ENCODE peak calls at places on chromosome 17, in eight cellular contexts. One of them, this sample, is unnamed.

GRCh38 chr17:76598004-76598439 is 12.4 kb upstream of the ST6GALNAC2 start:
- DNase-seq in transverse colon: no peak
- DNase-seq in heart left ventricle: no peak
- DNase-seq in cardiac fibroblast: no peak
- DNase-seq in testis: no peak
- DNase-seq in adrenal gland: no peak
- DNase-seq in mucosa of descending colon: no peak
- DNase-seq in AG10803: no peak
- DNase-seq in this sample: no peak

GRCh38 chr17:44001461-44001920 is 2.9 kb upstream of the NAGS start:
- DNase-seq in transverse colon: no peak
- DNase-seq in testis: no peak
- DNase-seq in AG10803: no peak
- DNase-seq in heart left ventricle: no peak
- DNase-seq in cardiac fibroblast: no peak
- DNase-seq in mucosa of descending colon: peak
- DNase-seq in adrenal gland: no peak
- DNase-seq in this sample: no peak

GRCh38 chr17:73644145-73645049 is at the start of gene SDK2:
- DNase-seq in transverse colon: no peak
- DNase-seq in cardiac fibroblast: no peak
- DNase-seq in AG10803: no peak
- DNase-seq in mucosa of descending colon: no peak
- DNase-seq in heart left ventricle: peak
- DNase-seq in adrenal gland: no peak
- DNase-seq in testis: peak
- DNase-seq in this sample: no peak

GRCh38 chr17:49910094-49910857 is 58.7 kb upstream of the DLX4 start:
- DNase-seq in testis: no peak
- DNase-seq in cardiac fibroblast: peak
- DNase-seq in transverse colon: no peak
- DNase-seq in mucosa of descending colon: no peak
- DNase-seq in adrenal gland: peak
- DNase-seq in AG10803: no peak
- DNase-seq in heart left ventricle: no peak
- DNase-seq in this sample: no peak

GRCh38 chr17:46928472-46929261 is 5.7 kb downstream of the GOSR2 start:
- DNase-seq in cardiac fibroblast: no peak
- DNase-seq in transverse colon: no peak
- DNase-seq in testis: no peak
- DNase-seq in adrenal gland: no peak
- DNase-seq in heart left ventricle: no peak
- DNase-seq in AG10803: no peak
- DNase-seq in mucosa of descending colon: no peak
- DNase-seq in this sample: no peak

GRCh38 chr17:52159159-52159809 is 770 bp upstream of the CA10 start:
- DNase-seq in heart left ventricle: no peak
- DNase-seq in cardiac fibroblast: no peak
- DNase-seq in mucosa of descending colon: no peak
- DNase-seq in testis: no peak
- DNase-seq in adrenal gland: no peak
- DNase-seq in transverse colon: no peak
- DNase-seq in AG10803: no peak
- DNase-seq in this sample: no peak

GRCh38 chr17:11637796-11638195 is 39.5 kb downstream of the DNAH9 start:
- DNase-seq in AG10803: no peak
- DNase-seq in mucosa of descending colon: no peak
- DNase-seq in heart left ventricle: no peak
- DNase-seq in cardiac fibroblast: no peak
- DNase-seq in adrenal gland: no peak
- DNase-seq in transverse colon: no peak
- DNase-seq in testis: no peak
- DNase-seq in this sample: no peak

GRCh38 chr17:44941712-44942331 is 5.8 kb downstream of the KIF18B start:
- DNase-seq in adrenal gland: no peak
- DNase-seq in testis: no peak
- DNase-seq in mucosa of descending colon: no peak
- DNase-seq in transverse colon: no peak
- DNase-seq in cardiac fibroblast: no peak
- DNase-seq in heart left ventricle: no peak
- DNase-seq in AG10803: no peak
- DNase-seq in this sample: no peak

GRCh38 chr17:27244019-27244418 is 49.9 kb upstream of the WSB1 start:
- DNase-seq in cardiac fibroblast: no peak
- DNase-seq in AG10803: no peak
- DNase-seq in transverse colon: no peak
- DNase-seq in adrenal gland: no peak
- DNase-seq in mucosa of descending colon: no peak
- DNase-seq in testis: no peak
- DNase-seq in heart left ventricle: no peak
- DNase-seq in this sample: no peak

GRCh38 chr17:21524211-21524591 is 148.0 kb downstream of the KCNJ12 start:
- DNase-seq in testis: no peak
- DNase-seq in adrenal gland: no peak
- DNase-seq in AG10803: no peak
- DNase-seq in cardiac fibroblast: peak
- DNase-seq in heart left ventricle: no peak
- DNase-seq in mucosa of descending colon: no peak
- DNase-seq in transverse colon: no peak
- DNase-seq in this sample: no peak

GRCh38 chr17:48127371-48128051 is 19.9 kb downstream of the SNX11 start:
- DNase-seq in AG10803: peak
- DNase-seq in testis: no peak
- DNase-seq in transverse colon: no peak
- DNase-seq in cardiac fibroblast: peak
- DNase-seq in heart left ventricle: no peak
- DNase-seq in adrenal gland: no peak
- DNase-seq in mucosa of descending colon: no peak
- DNase-seq in this sample: peak

GRCh38 chr17:33989357-33990148 is 265.5 kb upstream of the CCL2 start:
- DNase-seq in heart left ventricle: no peak
- DNase-seq in mucosa of descending colon: no peak
- DNase-seq in AG10803: no peak
- DNase-seq in adrenal gland: no peak
- DNase-seq in transverse colon: peak
- DNase-seq in cardiac fibroblast: no peak
- DNase-seq in testis: no peak
- DNase-seq in this sample: no peak

GRCh38 chr17:73940511-73940910 is 263.0 kb upstream of the RPL38 start:
- DNase-seq in cardiac fibroblast: no peak
- DNase-seq in transverse colon: no peak
- DNase-seq in testis: no peak
- DNase-seq in heart left ventricle: no peak
- DNase-seq in mucosa of descending colon: no peak
- DNase-seq in AG10803: no peak
- DNase-seq in adrenal gland: no peak
- DNase-seq in this sample: no peak

GRCh38 chr17:81547614-81547982 is 4.6 kb downstream of the FAAP100 start:
- DNase-seq in transverse colon: no peak
- DNase-seq in AG10803: no peak
- DNase-seq in mucosa of descending colon: no peak
- DNase-seq in cardiac fibroblast: no peak
- DNase-seq in testis: no peak
- DNase-seq in heart left ventricle: no peak
- DNase-seq in adrenal gland: no peak
- DNase-seq in this sample: no peak

GRCh38 chr17:66317629-66318028 is 15.2 kb downstream of the PRKCA start:
- DNase-seq in AG10803: peak
- DNase-seq in cardiac fibroblast: peak
- DNase-seq in heart left ventricle: no peak
- DNase-seq in testis: no peak
- DNase-seq in adrenal gland: no peak
- DNase-seq in mucosa of descending colon: no peak
- DNase-seq in transverse colon: no peak
- DNase-seq in this sample: no peak

GRCh38 chr17:16652847-16653366 is 743 bp downstream of the ZNF624 start:
- DNase-seq in adrenal gland: no peak
- DNase-seq in cardiac fibroblast: peak
- DNase-seq in mucosa of descending colon: no peak
- DNase-seq in testis: no peak
- DNase-seq in AG10803: no peak
- DNase-seq in transverse colon: no peak
- DNase-seq in heart left ventricle: no peak
- DNase-seq in this sample: no peak

GRCh38 chr17:39661744-39662541 is 3.2 kb upstream of the TCAP start:
- DNase-seq in AG10803: no peak
- DNase-seq in cardiac fibroblast: no peak
- DNase-seq in testis: no peak
- DNase-seq in heart left ventricle: no peak
- DNase-seq in transverse colon: no peak
- DNase-seq in mucosa of descending colon: no peak
- DNase-seq in adrenal gland: no peak
- DNase-seq in this sample: no peak
- TF ChIP-seq CTCF in AG10803: no peak
- TF ChIP-seq CTCF in cardiac fibroblast: no peak
- TF ChIP-seq CTCF in testis: no peak
- TF ChIP-seq CTCF in heart left ventricle: no peak
- TF ChIP-seq CTCF in transverse colon: no peak
- TF ChIP-seq CTCF in mucosa of descending colon: no peak
- TF ChIP-seq CTCF in adrenal gland: no peak
- TF ChIP-seq CTCF in this sample: no peak

GRCh38 chr17:36482611-36483504 is 3.6 kb upstream of the ZNHIT3 start:
- DNase-seq in adrenal gland: peak
- DNase-seq in AG10803: peak
- DNase-seq in transverse colon: peak
- DNase-seq in cardiac fibroblast: peak
- DNase-seq in mucosa of descending colon: peak
- DNase-seq in heart left ventricle: peak
- DNase-seq in testis: peak
- DNase-seq in this sample: peak
- H3K4me3 ChIP-seq in adrenal gland: no peak
- H3K4me3 ChIP-seq in AG10803: peak
- H3K4me3 ChIP-seq in transverse colon: peak
- H3K4me3 ChIP-seq in cardiac fibroblast: peak
- H3K4me3 ChIP-seq in mucosa of descending colon: no peak
- H3K4me3 ChIP-seq in heart left ventricle: peak
- H3K4me3 ChIP-seq in testis: peak
- H3K4me3 ChIP-seq in this sample: peak

DNA sequence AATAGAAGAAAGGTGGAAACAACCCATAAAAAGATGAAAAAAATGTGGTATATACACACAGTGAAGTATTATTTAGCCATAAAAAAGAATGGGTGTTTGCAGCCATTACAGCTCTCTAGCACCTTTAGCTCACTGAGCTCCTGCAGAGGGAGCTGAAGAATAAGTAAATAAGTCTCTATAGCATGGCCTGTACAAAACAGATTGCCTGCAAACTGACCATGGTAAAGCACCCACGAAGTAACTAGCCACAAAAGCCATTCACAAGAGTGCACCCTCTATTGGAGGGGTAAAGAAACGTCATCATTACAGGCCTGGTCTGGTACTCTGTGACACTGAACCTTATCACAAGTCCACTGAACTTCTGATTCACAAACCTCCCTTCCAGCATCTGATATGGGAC is 76.3 kb downstream of the USP32 start:
- DNase-seq in adrenal gland: no peak
- DNase-seq in heart left ventricle: no peak
- DNase-seq in testis: no peak
- DNase-seq in AG10803: no peak
- DNase-seq in cardiac fibroblast: no peak
- DNase-seq in transverse colon: no peak
- DNase-seq in mucosa of descending colon: no peak
- DNase-seq in this sample: no peak
- TF ChIP-seq CTCF in adrenal gland: no peak
- TF ChIP-seq CTCF in heart left ventricle: no peak
- TF ChIP-seq CTCF in testis: no peak
- TF ChIP-seq CTCF in AG10803: no peak
- TF ChIP-seq CTCF in cardiac fibroblast: peak
- TF ChIP-seq CTCF in transverse colon: no peak
- TF ChIP-seq CTCF in mucosa of descending colon: no peak
- TF ChIP-seq CTCF in this sample: peak

GRCh38 chr17:19760781-19761180 is 12.7 kb upstream of the ALDH3A1 start:
- DNase-seq in heart left ventricle: no peak
- DNase-seq in testis: peak
- DNase-seq in AG10803: no peak
- DNase-seq in mucosa of descending colon: no peak
- DNase-seq in transverse colon: no peak
- DNase-seq in cardiac fibroblast: no peak
- DNase-seq in adrenal gland: no peak
- DNase-seq in this sample: no peak

GRCh38 chr17:19763416-19763815 is 15.3 kb upstream of the ALDH3A1 start:
- DNase-seq in adrenal gland: no peak
- DNase-seq in transverse colon: no peak
- DNase-seq in AG10803: no peak
- DNase-seq in heart left ventricle: no peak
- DNase-seq in mucosa of descending colon: no peak
- DNase-seq in cardiac fibroblast: no peak
- DNase-seq in testis: no peak
- DNase-seq in this sample: no peak

GRCh38 chr17:19766016-19766415 is 17.9 kb upstream of the ALDH3A1 start:
- DNase-seq in mucosa of descending colon: no peak
- DNase-seq in transverse colon: no peak
- DNase-seq in AG10803: no peak
- DNase-seq in testis: no peak
- DNase-seq in cardiac fibroblast: no peak
- DNase-seq in heart left ventricle: no peak
- DNase-seq in adrenal gland: no peak
- DNase-seq in this sample: no peak

GRCh38 chr17:19759934-19760530 is 11.9 kb upstream of the ALDH3A1 start:
- DNase-seq in mucosa of descending colon: no peak
- DNase-seq in cardiac fibroblast: no peak
- DNase-seq in heart left ventricle: no peak
- DNase-seq in adrenal gland: no peak
- DNase-seq in AG10803: no peak
- DNase-seq in transverse colon: no peak
- DNase-seq in testis: no peak
- DNase-seq in this sample: no peak

GRCh38 chr17:19762515-19762961 is 14.4 kb upstream of the ALDH3A1 start:
- DNase-seq in testis: peak
- DNase-seq in adrenal gland: peak
- DNase-seq in AG10803: peak
- DNase-seq in mucosa of descending colon: no peak
- DNase-seq in cardiac fibroblast: peak
- DNase-seq in transverse colon: peak
- DNase-seq in heart left ventricle: peak
- DNase-seq in this sample: peak
- H3K4me3 ChIP-seq in testis: no peak
- H3K4me3 ChIP-seq in adrenal gland: no peak
- H3K4me3 ChIP-seq in AG10803: no peak
- H3K4me3 ChIP-seq in mucosa of descending colon: no peak
- H3K4me3 ChIP-seq in cardiac fibroblast: no peak
- H3K4me3 ChIP-seq in transverse colon: no peak
- H3K4me3 ChIP-seq in heart left ventricle: no peak
- H3K4me3 ChIP-seq in this sample: no peak

GRCh38 chr17:30554839-30555751 is 77.9 kb downstream of the GOSR1 start:
- DNase-seq in AG10803: peak
- DNase-seq in testis: peak
- DNase-seq in adrenal gland: peak
- DNase-seq in cardiac fibroblast: peak
- DNase-seq in transverse colon: no peak
- DNase-seq in mucosa of descending colon: no peak
- DNase-seq in heart left ventricle: no peak
- DNase-seq in this sample: no peak
- TF ChIP-seq CTCF in AG10803: peak
- TF ChIP-seq CTCF in testis: no peak
- TF ChIP-seq CTCF in adrenal gland: no peak
- TF ChIP-seq CTCF in cardiac fibroblast: peak
- TF ChIP-seq CTCF in transverse colon: no peak
- TF ChIP-seq CTCF in mucosa of descending colon: no peak
- TF ChIP-seq CTCF in heart left ventricle: peak
- TF ChIP-seq CTCF in this sample: peak